ENCODE peak calls at places on chromosomes 7 and 10, in five cellular contexts. L is transverse colon, S is uterus, X is upper lobe of left lung, T is A549. A is an unnamed sample.

GRCh38 chr10:86547291-86547690 is 25.7 kb upstream of the WAPL start:
- DNase-seq in L (no peak), S (no peak), X (no peak), T (no peak), A (no peak)

GRCh38 chr7:130384841-130385599 is 4.7 kb downstream of the CPA1 start:
- DNase-seq in L (no peak), S (no peak), X (no peak), T (no peak), A (no peak)

GRCh38 chr10:65358565-65358964 is 1567.3 kb upstream of the LRRTM3 start:
- DNase-seq in L (no peak), S (no peak), X (no peak), T (peak; percentile 20), A (no peak)

GRCh38 chr10:47414752-47415519 is 30.8 kb upstream of the ZNF488 start:
- DNase-seq in L (no peak), S (no peak), X (no peak), T (no peak), A (no peak)

GRCh38 chr7:5523052-5523711 is 99.5 kb upstream of the TNRC18 start:
- DNase-seq in L (peak; percentile 44), S (no peak), X (no peak), T (peak; percentile 73), A (no peak)

GRCh38 chr7:21327422-21328191 is 100.3 kb upstream of the SP4 start:
- DNase-seq in L (no peak), S (no peak), X (no peak), T (no peak), A (no peak)

GRCh38 chr10:113704637-113705343 is 25.1 kb downstream of the CASP7 start:
- DNase-seq in L (no peak), S (no peak), X (no peak), T (peak; percentile 49), A (no peak)

GRCh38 chr10:68871731-68872342 is 29.3 kb upstream of the DDX50 start:
- DNase-seq in L (no peak), S (peak; percentile 17), X (no peak), T (no peak), A (peak; percentile 80)

GRCh38 chr10:132185601-132186487 is 904 bp upstream of the DPYSL4 start:
- DNase-seq in L (peak; percentile 37), S (no peak), X (peak; percentile 88), T (no peak), A (no peak)

GRCh38 chr10:14782691-14783363 is 8.1 kb upstream of the FAM107B start:
- DNase-seq in L (peak; percentile 24), S (peak; percentile 49), X (no peak), T (peak; percentile 98), A (no peak)

GRCh38 chr7:3300221-3300650 is 816 bp upstream of the SDK1 start:
- DNase-seq in L (no peak), S (no peak), X (no peak), T (peak; percentile 15), A (no peak)

GRCh38 chr7:128453836-128454804 is 1.6 kb upstream of the HILPDA start:
- DNase-seq in L (peak; percentile 68), S (peak; percentile 92), X (no peak), T (no peak), A (peak; percentile 55)

GRCh38 chr10:97388152-97388551 is 13.0 kb downstream of the RRP12 start:
- DNase-seq in L (no peak), S (no peak), X (no peak), T (no peak), A (no peak)

GRCh38 chr10:17237915-17238444 is 9.9 kb downstream of the VIM start:
- DNase-seq in L (no peak), S (no peak), X (no peak), T (no peak), A (no peak)

GRCh38 chr7:30468041-30468440 is 10.5 kb downstream of the NOD1 start:
- DNase-seq in L (no peak), S (no peak), X (no peak), T (no peak), A (no peak)

GRCh38 chr10:33306756-33307519 is 27.5 kb downstream of the NRP1 start:
- DNase-seq in L (no peak), S (no peak), X (no peak), T (peak; percentile 76), A (no peak)

GRCh38 chr10:117391436-117392205 is 16.4 kb upstream of the PDZD8 start:
- DNase-seq in L (no peak), S (no peak), X (no peak), T (no peak), A (peak; percentile 33)

GRCh38 chr10:103781329-103782061 is 73.9 kb downstream of the SH3PXD2A start:
- DNase-seq in L (peak; percentile 67), S (no peak), X (no peak), T (peak; percentile 69), A (peak; percentile 91)

GRCh38 chr10:51638737-51639136 is 60.7 kb downstream of the CSTF2T start:
- DNase-seq in L (no peak), S (no peak), X (no peak), T (no peak), A (no peak)

GRCh38 chr10:80289451-80290287 is at the start of gene MAT1A:
- DNase-seq in L (peak; percentile 30), S (no peak), X (no peak), T (peak; percentile 36), A (no peak)

GRCh38 chr7:5492249-5493020 is 68.8 kb upstream of the TNRC18 start:
- DNase-seq in L (no peak), S (no peak), X (peak; percentile 64), T (no peak), A (no peak)

GRCh38 chr10:14102056-14102455 is 228.7 kb downstream of the FRMD4A start:
- DNase-seq in L (no peak), S (no peak), X (no peak), T (no peak), A (no peak)

GRCh38 chr10:101576229-101576863 is 11.7 kb downstream of the POLL start:
- DNase-seq in L (no peak), S (no peak), X (no peak), T (peak; percentile 58), A (no peak)

GRCh38 chr7:150965273-150965830 is 12.8 kb downstream of the KCNH2 start:
- DNase-seq in L (no peak), S (no peak), X (no peak), T (no peak), A (no peak)

GRCh38 chr7:150966002-150966401 is 12.1 kb downstream of the KCNH2 start:
- DNase-seq in L (no peak), S (no peak), X (no peak), T (no peak), A (no peak)

GRCh38 chr7:150962743-150963399 is 15.2 kb downstream of the KCNH2 start:
- DNase-seq in L (peak; percentile 60), S (peak; percentile 64), X (peak; percentile 87), T (peak; percentile 38), A (no peak)

GRCh38 chr7:150963707-150964559 is 14.2 kb downstream of the KCNH2 start:
- DNase-seq in L (no peak), S (no peak), X (peak; percentile 39), T (no peak), A (no peak)

DNA sequence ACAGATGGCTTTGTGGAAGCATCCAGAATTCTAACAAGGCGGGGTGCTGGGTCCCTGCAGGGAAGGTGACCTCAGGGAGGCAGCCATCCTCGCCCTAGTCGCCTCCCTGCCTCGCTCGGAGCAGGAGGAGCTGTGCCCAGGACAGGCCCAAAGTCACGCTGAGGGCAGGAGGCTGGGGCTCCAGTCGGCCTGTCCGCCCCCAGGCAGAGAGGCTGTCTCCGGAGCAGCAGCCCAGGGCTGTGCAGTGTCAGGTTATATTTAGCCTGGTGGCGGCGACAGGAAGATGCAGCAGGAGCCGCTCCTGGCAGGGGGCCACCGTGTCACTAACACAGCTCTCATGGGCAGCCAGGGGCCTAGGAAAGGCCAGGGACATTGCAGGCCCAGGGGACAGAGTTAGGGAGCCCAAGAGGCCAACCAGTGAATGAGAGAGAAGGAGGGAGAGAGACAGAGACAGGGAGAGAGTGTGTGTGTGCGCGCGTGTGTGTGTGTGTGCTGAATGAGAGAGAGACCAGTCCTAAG is 13.5 kb downstream of the KCNH2 start:
- DNase-seq in L (peak; percentile 24), S (no peak), X (peak; percentile 55), T (no peak), A (no peak)
- TF ChIP-seq CTCF in L (no peak), S (no peak), X (peak; percentile 18), T (no peak), A (no peak)

GRCh38 chr10:70283445-70284399 is at the start of gene NPFFR1:
- DNase-seq in L (no peak), S (no peak), X (peak; percentile 88), T (no peak), A (no peak)
- H3K4me3 ChIP-seq in L (no peak within 1 kb of the TSS), S (no peak within 1 kb of the TSS), X (no peak within 1 kb of the TSS), T (peak within 1 kb of the TSS; percentile 37), A (no peak within 1 kb of the TSS)

GRCh38 chr10:48696535-48696873 is 11.8 kb downstream of the WDFY4 start:
- DNase-seq in L (no peak), S (no peak), X (no peak), T (no peak), A (no peak)

GRCh38 chr10:48697091-48697490 is 12.4 kb downstream of the WDFY4 start:
- DNase-seq in L (no peak), S (no peak), X (no peak), T (no peak), A (no peak)

GRCh38 chr10:48698971-48699627 is 14.4 kb downstream of the WDFY4 start:
- DNase-seq in L (no peak), S (no peak), X (no peak), T (no peak), A (no peak)

GRCh38 chr10:48700071-48700470 is 15.4 kb downstream of the WDFY4 start:
- DNase-seq in L (no peak), S (no peak), X (no peak), T (no peak), A (no peak)

GRCh38 chr10:48697821-48698764 is 13.4 kb downstream of the WDFY4 start:
- DNase-seq in L (no peak), S (no peak), X (no peak), T (no peak), A (no peak)
- TF ChIP-seq CTCF in L (no peak), S (no peak), X (no peak), T (no peak), A (no peak)

GRCh38 chr7:154817224-154817896 is 185.6 kb downstream of the PAXIP1 start:
- DNase-seq in L (no peak), S (no peak), X (no peak), T (peak; percentile 5), A (no peak)
- H3K4me3 ChIP-seq in L (no peak overlapping the region), S (no peak overlapping the region), X (no peak overlapping the region), T (no peak overlapping the region), A (no peak overlapping the region)

GRCh38 chr7:91030680-91031079 is 233.6 kb upstream of the FZD1 start:
- DNase-seq in L (no peak), S (no peak), X (no peak), T (no peak), A (no peak)

GRCh38 chr7:91031757-91032156 is 232.5 kb upstream of the FZD1 start:
- DNase-seq in L (no peak), S (no peak), X (no peak), T (no peak), A (no peak)

GRCh38 chr7:91039033-91039432 is 225.2 kb upstream of the FZD1 start:
- DNase-seq in L (no peak), S (no peak), X (no peak), T (no peak), A (no peak)

GRCh38 chr7:91033574-91033973 is 230.7 kb upstream of the FZD1 start:
- DNase-seq in L (no peak), S (no peak), X (no peak), T (no peak), A (no peak)

GRCh38 chr7:91034459-91035368 is 229.5 kb upstream of the FZD1 start:
- DNase-seq in L (peak; percentile 57), S (peak; percentile 31), X (no peak), T (peak; percentile 25), A (no peak)
- TF ChIP-seq CTCF in L (peak; percentile 52), S (peak; percentile 42), X (peak; percentile 45), T (peak; percentile 42), A (peak; percentile 52)